ENCODE peak calls at places on chromosomes 1 and 21, in four cellular contexts. M is HepG2, E is K562, N is GM12878. K is an unnamed sample.

GRCh38 chr1:63189677-63190076 is 132.7 kb upstream of the FOXD3 start:
- DNase-seq in M (no peak), E (no peak), N (no peak), K (no peak)

GRCh38 chr1:147072371-147073061 is 99.8 kb downstream of the PRKAB2 start:
- DNase-seq in M (no peak), E (no peak), N (no peak), K (no peak)

GRCh38 chr1:208445710-208446702 is 201.8 kb upstream of the PLXNA2 start:
- DNase-seq in M (no peak), E (peak; percentile 9), N (no peak), K (no peak)

GRCh38 chr1:71835442-71835813 is 446.9 kb downstream of the NEGR1 start:
- DNase-seq in M (no peak), E (no peak), N (no peak), K (no peak)

GRCh38 chr1:181117648-181118449 is 29.3 kb downstream of the IER5 start:
- DNase-seq in M (no peak), E (no peak), N (no peak), K (no peak)

GRCh38 chr21:35002879-35003722 is 46.0 kb downstream of the RUNX1 start:
- DNase-seq in M (no peak), E (no peak), N (no peak), K (no peak)

GRCh38 chr1:10629816-10630571 is 155.2 kb downstream of the PEX14 start:
- DNase-seq in M (no peak), E (no peak), N (no peak), K (no peak)

GRCh38 chr1:8406946-8407345 is 89.0 kb downstream of the SLC45A1 start:
- DNase-seq in M (no peak), E (no peak), N (no peak), K (no peak)

GRCh38 chr1:22804333-22804906 is 93.8 kb downstream of the EPHB2 start:
- DNase-seq in M (no peak), E (no peak), N (no peak), K (no peak)

GRCh38 chr1:114086601-114087368 is 66.9 kb downstream of the SYT6 start:
- DNase-seq in M (no peak), E (no peak), N (no peak), K (no peak)

GRCh38 chr1:85628791-85629531 is 48.4 kb downstream of the CCN1 start:
- DNase-seq in M (peak; percentile 82), E (peak; percentile 79), N (no peak), K (peak; percentile 30)

GRCh38 chr1:107264561-107264960 is 123.7 kb downstream of the NTNG1 start:
- DNase-seq in M (no peak), E (no peak), N (no peak), K (no peak)

GRCh38 chr1:52122424-52122823 is 19.5 kb upstream of the ZFYVE9 start:
- DNase-seq in M (no peak), E (no peak), N (no peak), K (no peak)

GRCh38 chr1:6223617-6224016 is 12.1 kb downstream of the ICMT start:
- DNase-seq in M (no peak), E (no peak), N (no peak), K (no peak)

GRCh38 chr1:198788561-198789064 is 149.8 kb downstream of the PTPRC start:
- DNase-seq in M (no peak), E (peak; percentile 5), N (no peak), K (peak; percentile 42)

GRCh38 chr1:81954388-81955023 is 153.8 kb downstream of the ADGRL2 start:
- DNase-seq in M (no peak), E (no peak), N (no peak), K (peak; percentile 18)

GRCh38 chr1:43970502-43970901 is 692 bp downstream of the DPH2 start:
- DNase-seq in M (no peak), E (no peak), N (no peak), K (no peak)

GRCh38 chr1:222465211-222466041 is 82.5 kb downstream of the HHIPL2 start:
- DNase-seq in M (peak; percentile 91), E (peak; percentile 95), N (peak; percentile 57), K (peak; percentile 92)

GRCh38 chr1:154996966-154997701 is 3.7 kb downstream of the LENEP start:
- DNase-seq in M (no peak), E (no peak), N (no peak), K (no peak)

GRCh38 chr1:159443063-159443750 is 3.7 kb downstream of the OR10J1 start:
- DNase-seq in M (no peak), E (no peak), N (no peak), K (no peak)

GRCh38 chr1:187621961-187622360 is 793.2 kb downstream of the PLA2G4A start:
- DNase-seq in M (no peak), E (no peak), N (peak; percentile 21), K (no peak)

GRCh38 chr1:109649380-109649987 is 6.4 kb upstream of the GSTM4 start:
- DNase-seq in M (no peak), E (peak; percentile 37), N (no peak), K (no peak)

GRCh38 chr1:195981448-195982139 is 626.6 kb downstream of the KCNT2 start:
- DNase-seq in M (no peak), E (no peak), N (no peak), K (no peak)

GRCh38 chr1:16112558-16113555 is 39.4 kb upstream of the FAM131C start:
- DNase-seq in M (peak; percentile 90), E (no peak), N (no peak), K (no peak)
- TF ChIP-seq FOXM1 in M (no peak), E (no peak), N (no peak), K (no peak)

GRCh38 chr21:38807481-38807880 is 1.8 kb downstream of the ETS2 start:
- DNase-seq in M (no peak), E (no peak), N (no peak), K (no peak)

GRCh38 chr21:38806942-38807284 is 1.2 kb downstream of the ETS2 start:
- DNase-seq in M (no peak), E (peak; percentile 28), N (no peak), K (no peak)

GRCh38 chr21:38806153-38806941 is 618 bp downstream of the ETS2 start:
- DNase-seq in M (no peak), E (peak; percentile 53), N (no peak), K (no peak)

GRCh38 chr21:38809170-38809878 is 3.6 kb downstream of the ETS2 start:
- DNase-seq in M (no peak), E (no peak), N (no peak), K (no peak)

GRCh38 chr21:38807987-38808386 is 2.3 kb downstream of the ETS2 start:
- DNase-seq in M (no peak), E (no peak), N (no peak), K (no peak)
- TF ChIP-seq FOXK2 in M (no peak), E (no peak), N (no peak), K (no peak)

GRCh38 chr1:42403880-42404400 is 23.3 kb downstream of the RIMKLA start:
- DNase-seq in M (no peak), E (no peak), N (no peak), K (no peak)

GRCh38 chr1:42399315-42400100 is 18.9 kb downstream of the RIMKLA start:
- DNase-seq in M (no peak), E (no peak), N (no peak), K (no peak)
- TF ChIP-seq FOXM1 in M (no peak), E (no peak), N (no peak), K (no peak)

DNA sequence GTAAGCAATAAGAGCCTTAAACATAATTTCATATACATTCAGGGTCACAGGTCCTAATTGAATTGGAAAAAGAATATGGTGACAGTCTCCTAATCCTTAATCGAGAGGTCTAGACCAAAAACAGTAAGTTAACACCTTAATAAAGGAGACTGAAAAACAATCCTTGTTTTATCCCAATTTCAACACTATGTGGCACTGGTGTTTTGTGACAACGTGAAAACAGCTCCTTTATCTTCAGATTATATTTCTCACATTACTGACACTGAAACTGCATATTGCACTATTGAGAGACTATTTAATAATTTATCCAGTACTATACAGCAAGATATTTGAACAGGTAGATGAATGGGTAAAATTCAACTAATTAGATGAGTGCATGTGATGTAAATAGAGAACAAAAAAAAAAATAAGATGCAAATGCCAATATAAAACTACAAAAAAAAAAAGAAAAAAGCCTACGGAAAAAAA is 34.1 kb downstream of the TP53BP2 start:
- DNase-seq in M (peak; percentile 16), E (no peak), N (no peak), K (peak; percentile 23)
- TF ChIP-seq FOXK2 in M (no peak), E (peak; percentile 34), N (no peak), K (no peak)

GRCh38 chr1:41980872-41981653 is 62.3 kb upstream of the HIVEP3 start:
- DNase-seq in M (no peak), E (no peak), N (no peak), K (no peak)
- TF ChIP-seq FOXM1 in M (no peak), E (no peak), N (no peak), K (no peak)

DNA sequence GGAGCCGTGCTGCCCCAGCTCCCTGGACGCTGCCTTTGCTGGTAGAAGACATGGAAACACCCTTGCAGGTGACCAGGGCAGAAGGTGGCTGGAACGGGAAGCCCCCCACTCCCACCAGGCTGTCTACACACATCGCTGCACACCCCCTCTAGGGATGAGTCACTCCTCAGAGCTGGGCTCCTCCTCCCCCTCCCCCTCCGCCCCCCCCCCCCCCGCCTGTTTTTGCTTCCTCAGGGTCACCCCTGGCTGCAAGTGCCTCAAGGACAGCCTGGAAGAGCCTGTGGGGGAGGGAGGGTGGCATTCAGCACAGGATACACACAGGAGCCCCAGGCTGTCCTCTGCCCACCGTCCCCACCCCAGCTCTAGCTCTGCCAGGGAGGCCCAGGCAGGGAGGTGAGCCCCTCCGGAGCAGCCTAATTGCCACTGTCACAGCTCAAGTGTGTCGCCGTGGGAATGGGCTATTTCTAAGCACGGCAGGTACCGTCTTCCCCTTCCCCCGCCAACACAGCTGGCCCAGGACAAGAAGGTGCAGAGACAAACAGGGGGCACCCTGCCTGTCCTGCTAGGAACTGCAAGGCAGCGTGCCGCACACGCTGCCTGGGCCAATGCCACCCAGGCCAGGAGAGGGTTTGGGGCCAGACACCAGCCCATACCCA is 2.5 kb downstream of the FNDC10 start:
- DNase-seq in M (no peak), E (peak; percentile 90), N (no peak), K (no peak)
- TF ChIP-seq FOXK2 in M (no peak), E (no peak), N (no peak), K (no peak)

GRCh38 chr1:211349730-211350129 is 23.1 kb downstream of the TRAF5 start:
- DNase-seq in M (no peak), E (no peak), N (no peak), K (no peak)
- TF ChIP-seq FOXM1 in M (no peak), E (no peak), N (no peak), K (no peak)

GRCh38 chr1:42423621-42424200 is 32.1 kb downstream of the ZMYND12 start:
- DNase-seq in M (no peak), E (no peak), N (no peak), K (no peak)
- TF ChIP-seq FOXK2 in M (no peak), E (no peak), N (no peak), K (no peak)